ENCODE peak calls at places on chromosome 2, in four cellular contexts. D, Q, O and T are unnamed samples.
A peak's percentile ranks its signal among the peaks of the same experiment; 100 is the strongest.

GRCh38 chr2:231433990-231434389 is 30.3 kb downstream of the NCL start:
- DNase-seq in D (no peak), Q (no peak), O (no peak), T (no peak)

GRCh38 chr2:129281761-129282160 is 697.7 kb upstream of the RAB6C start:
- DNase-seq in D (no peak), Q (no peak), O (no peak), T (no peak)

GRCh38 chr2:85540131-85540587 is 1.2 kb downstream of the MAT2A start:
- DNase-seq in D (no peak), Q (no peak), O (no peak), T (no peak)

GRCh38 chr2:199348871-199349270 is 108.9 kb downstream of the SATB2 start:
- DNase-seq in D (no peak), Q (no peak), O (no peak), T (no peak)

GRCh38 chr2:47617523-47618271 is 165.2 kb upstream of the MSH6 start:
- DNase-seq in D (no peak), Q (no peak), O (no peak), T (no peak)

GRCh38 chr2:3535794-3536681 is 16.7 kb upstream of the ADI1 start:
- DNase-seq in D (peak; percentile 91), Q (peak; percentile 32), O (peak; percentile 91), T (no peak)

GRCh38 chr2:177606636-177607035 is 214.1 kb downstream of the AGPS start:
- DNase-seq in D (peak; percentile 29), Q (no peak), O (peak; percentile 57), T (no peak)

GRCh38 chr2:88601302-88601701 is 26.0 kb downstream of the EIF2AK3 start:
- DNase-seq in D (no peak), Q (no peak), O (no peak), T (no peak)

GRCh38 chr2:231272961-231273360 is 74.5 kb downstream of the ARMC9 start:
- DNase-seq in D (no peak), Q (no peak), O (no peak), T (no peak)

GRCh38 chr2:216071452-216071851 is 10.2 kb downstream of the PECR start:
- DNase-seq in D (no peak), Q (no peak), O (no peak), T (no peak)

GRCh38 chr2:69298261-69298660 is 88.8 kb downstream of the GFPT1 start:
- DNase-seq in D (peak; percentile 95), Q (no peak), O (peak; percentile 97), T (no peak)

GRCh38 chr2:144520718-144521487 is 984 bp upstream of the ZEB2 start:
- DNase-seq in D (no peak), Q (no peak), O (peak; percentile 43), T (no peak)

GRCh38 chr2:2719781-2720180 is 388.7 kb upstream of the MYT1L start:
- DNase-seq in D (no peak), Q (no peak), O (no peak), T (no peak)

GRCh38 chr2:111689174-111689573 is 194.8 kb downstream of the ANAPC1 start:
- DNase-seq in D (no peak), Q (no peak), O (no peak), T (no peak)

GRCh38 chr2:235390816-235391194 is 103.0 kb upstream of the AGAP1 start:
- DNase-seq in D (no peak), Q (no peak), O (no peak), T (no peak)

GRCh38 chr2:158984554-158985207 is 16.2 kb downstream of the TANC1 start:
- DNase-seq in D (peak; percentile 18), Q (no peak), O (no peak), T (no peak)

GRCh38 chr2:98507940-98508689 is 63.5 kb downstream of the INPP4A start:
- DNase-seq in D (no peak), Q (no peak), O (no peak), T (no peak)

GRCh38 chr2:144950874-144951560 is 431.1 kb upstream of the ZEB2 start:
- DNase-seq in D (peak; percentile 65), Q (no peak), O (peak; percentile 78), T (no peak)

GRCh38 chr2:7819860-7820259 is 862.0 kb upstream of the ID2 start:
- DNase-seq in D (no peak), Q (no peak), O (peak; percentile 11), T (no peak)

GRCh38 chr2:102606353-102606752 is 13.0 kb upstream of the SLC9A2 start:
- DNase-seq in D (no peak), Q (no peak), O (no peak), T (no peak)